ENCODE peak calls at places on chromosomes 6 and 20, in four cellular contexts. Q is Peyer's patch, J is ovary, C is dorsolateral prefrontal cortex. U is an unnamed sample.

GRCh38 chr6:47135772-47136171 is 93.6 kb upstream of the ADGRF1 start:
- DNase-seq in Q (no peak), J (no peak), C (no peak), U (no peak)

GRCh38 chr6:13715444-13715883 is 3.8 kb upstream of the RANBP9 start:
- DNase-seq in C (no peak), J (no peak), Q (no peak), U (no peak)

GRCh38 chr6:167659016-167659415 is 167.7 kb upstream of the AFDN start:
- DNase-seq in C (no peak), Q (no peak), J (no peak), U (no peak)

GRCh38 chr20:59832406-59833156 is 100.9 kb downstream of the SYCP2 start:
- DNase-seq in J (no peak), Q (no peak), C (no peak), U (no peak)

GRCh38 chr6:51550243-51550642 is 537.2 kb downstream of the PKHD1 start:
- DNase-seq in J (no peak), Q (no peak), C (no peak), U (no peak)

GRCh38 chr6:41429506-41430504 is 94.4 kb downstream of the NCR2 start:
- DNase-seq in Q (no peak), C (no peak), J (no peak), U (no peak)

GRCh38 chr6:81806793-81807565 is 54.5 kb upstream of the TENT5A start:
- DNase-seq in J (no peak), C (no peak), Q (no peak), U (no peak)

GRCh38 chr6:53112404-53112803 is 36.2 kb downstream of the GCM1 start:
- DNase-seq in J (no peak), Q (no peak), C (no peak), U (no peak)

GRCh38 chr6:13445005-13445743 is 42.2 kb downstream of the GFOD1 start:
- DNase-seq in Q (peak; percentile 64), C (peak; percentile 67), J (peak; percentile 78), U (peak; percentile 29)

GRCh38 chr6:9783567-9783966 is 631.3 kb downstream of the TFAP2A start:
- DNase-seq in C (no peak), J (no peak), Q (no peak), U (no peak)

GRCh38 chr6:47083586-47084047 is 41.5 kb upstream of the ADGRF1 start:
- DNase-seq in Q (peak; percentile 18), C (no peak), J (peak; percentile 95), U (no peak)

GRCh38 chr6:28943223-28943556 is 19.4 kb upstream of the TRIM27 start:
- DNase-seq in C (no peak), J (no peak), Q (no peak), U (no peak)

GRCh38 chr6:1498491-1499113 is 109.2 kb downstream of the FOXF2 start:
- DNase-seq in Q (no peak), C (no peak), J (no peak), U (no peak)

GRCh38 chr20:45823949-45824835 is 2.9 kb downstream of the TNNC2 start:
- DNase-seq in Q (peak; percentile 56), C (peak; percentile 28), J (peak; percentile 65), U (peak; percentile 35)

GRCh38 chr6:113564401-113565161 is 292.6 kb upstream of the MARCKS start:
- DNase-seq in J (peak; percentile 67), Q (peak; percentile 52), C (peak; percentile 70), U (no peak)

DNA sequence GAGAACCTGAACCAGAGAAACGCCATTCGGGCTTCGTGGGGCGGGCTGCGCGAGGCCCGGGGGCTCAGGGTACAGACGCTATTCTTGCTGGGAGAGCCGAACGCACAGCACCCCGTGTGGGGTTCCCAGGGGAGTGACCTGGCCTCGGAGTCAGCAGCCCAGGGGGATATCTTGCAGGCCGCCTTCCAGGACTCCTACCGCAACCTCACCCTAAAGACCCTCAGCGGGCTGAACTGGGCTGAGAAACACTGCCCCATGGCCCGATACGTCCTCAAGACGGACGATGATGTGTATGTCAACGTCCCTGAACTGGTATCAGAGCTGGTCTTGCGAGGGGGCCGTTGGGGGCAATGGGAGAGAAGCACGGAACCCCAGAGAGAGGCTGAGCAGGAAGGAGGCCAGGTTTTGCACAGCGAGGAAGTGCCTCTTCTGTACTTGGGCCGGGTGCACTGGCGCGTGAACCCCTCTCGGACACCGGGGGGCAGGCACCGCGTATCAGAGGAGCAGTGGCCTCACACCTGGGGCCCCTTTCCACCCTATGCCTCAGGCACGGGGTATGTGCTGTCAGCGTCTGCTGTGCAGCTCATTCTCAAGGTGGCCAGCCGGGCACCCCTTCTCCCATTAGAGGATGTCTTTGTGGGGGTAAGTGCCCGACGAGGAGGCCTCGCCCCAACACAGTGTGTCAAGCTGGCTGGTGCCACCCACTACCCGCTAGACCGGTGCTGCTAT is 904 bp downstream of the B3GALT4 start:
- DNase-seq in C (no peak), J (no peak), Q (peak; percentile 79), U (no peak)
- TF ChIP-seq CTCF in C (no peak), J (no peak), Q (no peak), U (no peak)

GRCh38 chr20:50290815-50291214 is 100.2 kb downstream of the CEBPB start:
- DNase-seq in J (no peak), Q (no peak), C (no peak), U (no peak)

GRCh38 chr20:50293244-50294139 is 102.9 kb downstream of the CEBPB start:
- DNase-seq in C (no peak), Q (no peak), J (no peak), U (no peak)

GRCh38 chr20:50294164-50295088 is 103.8 kb downstream of the CEBPB start:
- DNase-seq in J (no peak), C (no peak), Q (no peak), U (no peak)

GRCh38 chr20:50291428-50292323 is 101.0 kb downstream of the CEBPB start:
- DNase-seq in J (no peak), Q (no peak), C (no peak), U (no peak)

DNA sequence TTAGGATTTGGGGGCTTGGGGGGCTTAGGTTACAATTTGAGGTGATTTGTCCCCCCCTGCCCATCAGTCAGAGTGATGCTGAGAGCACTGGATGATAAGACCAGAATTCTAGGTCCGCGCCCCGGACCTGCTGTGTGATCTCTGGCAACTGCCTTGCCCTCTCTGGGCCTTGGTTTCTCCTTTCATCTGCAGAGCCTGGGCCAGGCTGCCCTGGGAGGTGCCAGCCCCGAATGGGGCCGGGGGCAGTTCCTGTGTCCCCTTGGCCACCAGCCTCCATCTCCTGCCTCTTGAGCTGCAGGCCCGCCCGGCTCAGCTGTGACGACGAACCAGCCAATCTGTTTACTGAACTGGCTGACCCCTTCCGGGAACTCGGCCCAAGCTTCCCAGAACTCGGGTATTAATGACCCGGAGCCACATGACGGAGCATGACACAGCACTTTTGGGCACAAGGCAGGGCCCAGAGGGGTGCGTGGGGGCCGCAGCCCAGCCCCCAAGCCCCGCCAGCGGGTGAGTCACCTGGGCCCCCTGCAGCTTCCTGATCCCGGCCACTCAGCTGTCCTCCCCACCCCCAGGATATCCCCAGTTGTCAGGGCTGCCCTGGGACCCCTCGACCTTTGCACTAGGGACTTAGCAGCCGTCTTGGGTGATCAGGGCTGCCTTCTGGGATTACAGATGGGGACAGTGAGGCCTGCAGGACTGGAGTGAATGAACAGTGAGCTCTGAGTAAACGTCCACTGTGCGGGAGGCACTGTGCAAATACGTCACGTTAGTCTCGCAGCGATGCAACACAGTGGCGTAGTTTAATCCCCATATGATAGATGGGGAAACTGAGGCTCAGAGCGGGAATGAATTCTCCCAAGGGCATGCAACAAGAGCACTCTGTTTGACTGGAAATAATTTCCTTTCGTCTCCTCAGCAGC is 102.0 kb downstream of the CEBPB start:
- DNase-seq in C (peak; percentile 61), Q (peak; percentile 47), J (peak; percentile 99), U (no peak)
- H3K27ac ChIP-seq in C (peak overlapping the region; percentile 67), Q (peak overlapping the region; percentile 79), J (peak overlapping the region; percentile 88), U (no peak overlapping the region)

GRCh38 chr20:24049081-24049480 is 60.5 kb upstream of the GGTLC1 start:
- DNase-seq in C (no peak), Q (no peak), J (no peak), U (no peak)

GRCh38 chr20:24050119-24050518 is 61.5 kb upstream of the GGTLC1 start:
- DNase-seq in Q (no peak), J (no peak), C (no peak), U (no peak)

GRCh38 chr20:24045621-24046020 is 57.0 kb upstream of the GGTLC1 start:
- DNase-seq in Q (no peak), J (no peak), C (no peak), U (no peak)

GRCh38 chr20:24046905-24047304 is 58.3 kb upstream of the GGTLC1 start:
- DNase-seq in C (no peak), Q (no peak), J (no peak), U (no peak)

GRCh38 chr20:24048014-24048611 is 59.5 kb upstream of the GGTLC1 start:
- DNase-seq in C (no peak), J (no peak), Q (no peak), U (no peak)
- H3K27me3 ChIP-seq in C (peaks cover 11% of the 10 kb centered on the region), J (no peaks in the 10 kb centered on the region), Q (no peaks in the 10 kb centered on the region), U (no peaks in the 10 kb centered on the region)

DNA sequence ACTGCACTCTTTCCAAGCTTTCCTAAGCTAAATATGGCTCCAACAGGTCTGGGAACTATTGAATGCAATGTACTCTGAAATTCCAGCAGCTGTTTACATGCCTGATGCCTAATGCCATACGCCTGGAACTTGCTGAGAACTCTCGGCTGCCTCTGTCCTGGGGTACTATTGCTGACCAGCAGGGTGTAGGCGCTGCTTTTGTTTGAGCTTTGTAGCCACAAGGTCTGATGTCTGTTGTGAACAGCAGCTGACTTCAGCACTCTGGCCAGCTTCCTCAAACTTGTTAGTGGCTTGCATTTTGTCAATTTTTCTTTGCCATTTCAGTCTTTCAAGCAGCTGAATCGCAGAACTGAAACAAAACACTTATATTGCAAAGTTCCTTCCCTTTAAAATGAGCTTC is 26.7 kb downstream of the SAYSD1 start:
- DNase-seq in Q (no peak), J (no peak), C (no peak), U (no peak)
- TF ChIP-seq CTCF in Q (no peak), J (no peak), C (no peak), U (no peak)

DNA sequence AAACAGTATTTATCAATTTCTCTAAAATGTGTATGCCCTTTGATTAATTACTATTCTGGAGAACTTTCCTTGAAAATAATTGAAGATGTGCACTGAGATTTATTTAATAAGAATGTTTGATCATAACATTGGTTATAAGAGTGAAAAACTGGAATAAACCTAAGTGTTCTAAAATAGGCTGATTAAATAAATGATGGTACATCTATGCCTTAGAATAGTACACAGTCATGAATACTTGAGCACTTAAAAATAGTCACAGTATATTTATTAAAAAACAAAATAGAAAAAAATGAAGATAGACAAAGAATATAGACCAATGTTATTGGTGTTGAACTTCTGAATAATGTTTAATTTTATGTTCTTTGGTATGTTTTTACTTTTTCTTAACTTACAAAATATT is 93.0 kb downstream of the ZNF217 start:
- DNase-seq in C (no peak), J (no peak), Q (no peak), U (no peak)
- H3K27ac ChIP-seq in C (no peak overlapping the region), J (no peak overlapping the region), Q (no peak overlapping the region), U (no peak overlapping the region)